ENCODE peak calls at places on chromosomes 12 and 14, in nine cellular contexts. K is GM12864; A is NCI-H1092; P is thyroid gland; Q is effector CD4-positive, alpha-beta T cell; F is Caki2; Y is GM23338; C is activated CD4-positive, alpha-beta T cell treated with anti-CD3 and anti-CD28 coated beads for 48 hours; X is activated CD8-positive, alpha-beta T cell treated with anti-CD3 and anti-CD28 coated beads for 36 hours. Z is an unnamed sample.

GRCh38 chr12:92369061-92369460 is 223.4 kb upstream of the BTG1 start:
- DNase-seq in K (no peak), A (no peak), P (no peak), Q (no peak), F (no peak), Y (no peak), C (no peak), X (no peak), Z (no peak)

GRCh38 chr14:61121293-61121897 is 140.3 kb downstream of the SLC38A6 start:
- DNase-seq in K (no peak), A (no peak), P (no peak), Q (no peak), F (no peak), Y (no peak), C (no peak), X (no peak), Z (no peak)

GRCh38 chr14:80862983-80863382 is 78.6 kb downstream of the CEP128 start:
- DNase-seq in K (no peak), A (no peak), P (no peak), Q (no peak), F (no peak), Y (no peak), C (no peak), X (no peak), Z (no peak)

GRCh38 chr14:24196071-24197061 is 1.1 kb upstream of the TM9SF1 start:
- DNase-seq in K (no peak), A (no peak), P (no peak), Q (no peak), F (peak), Y (peak), C (no peak), X (no peak), Z (no peak)

GRCh38 chr12:110100315-110100970 is 23.7 kb upstream of the IFT81 start:
- DNase-seq in K (peak), A (no peak), P (peak), Q (peak), F (peak), Y (peak), C (peak), X (peak), Z (peak)

GRCh38 chr14:42222924-42223471 is 616.3 kb downstream of the LRFN5 start:
- DNase-seq in K (peak), A (peak), P (peak), Q (no peak), F (peak), Y (peak), C (no peak), X (no peak), Z (no peak)

GRCh38 chr12:80356092-80356491 is 87.9 kb upstream of the PTPRQ start:
- DNase-seq in K (no peak), A (no peak), P (no peak), Q (no peak), F (no peak), Y (no peak), C (no peak), X (no peak), Z (no peak)

GRCh38 chr12:92144045-92144630 is 1.5 kb downstream of the BTG1 start:
- DNase-seq in K (peak), A (peak), P (peak), Q (peak), F (peak), Y (peak), C (peak), X (peak), Z (peak)

GRCh38 chr12:132517013-132517739 is 27.2 kb downstream of the FBRSL1 start:
- DNase-seq in K (no peak), A (no peak), P (no peak), Q (no peak), F (peak), Y (no peak), C (no peak), X (no peak), Z (no peak)

GRCh38 chr12:103884316-103884715 is 43.3 kb upstream of the NT5DC3 start:
- DNase-seq in K (peak), A (no peak), P (peak), Q (peak), F (no peak), Y (peak), C (peak), X (peak), Z (no peak)

GRCh38 chr12:59396519-59396918 is 199.3 kb upstream of the SLC16A7 start:
- DNase-seq in K (no peak), A (no peak), P (no peak), Q (no peak), F (peak), Y (no peak), C (no peak), X (no peak), Z (no peak)

GRCh38 chr14:42004321-42004720 is 397.6 kb downstream of the LRFN5 start:
- DNase-seq in K (no peak), A (no peak), P (no peak), Q (no peak), F (no peak), Y (no peak), C (no peak), X (no peak), Z (no peak)

GRCh38 chr14:52397844-52398243 is 83.7 kb downstream of the PTGER2 start:
- DNase-seq in K (no peak), A (no peak), P (no peak), Q (no peak), F (no peak), Y (no peak), C (no peak), X (no peak), Z (no peak)

GRCh38 chr12:46524778-46525177 is 152.2 kb upstream of the SLC38A2 start:
- DNase-seq in K (no peak), A (no peak), P (peak), Q (no peak), F (no peak), Y (peak), C (no peak), X (no peak), Z (no peak)

GRCh38 chr12:84329933-84330332 is 582.7 kb downstream of the SLC6A15 start:
- DNase-seq in K (no peak), A (no peak), P (no peak), Q (no peak), F (no peak), Y (no peak), C (no peak), X (no peak), Z (no peak)

GRCh38 chr12:130633771-130634170 is 82.3 kb downstream of the RIMBP2 start:
- DNase-seq in K (no peak), A (peak), P (peak), Q (no peak), F (no peak), Y (peak), C (no peak), X (no peak), Z (peak)

GRCh38 chr12:93453633-93454032 is 11.9 kb upstream of the UBE2N start:
- DNase-seq in K (no peak), A (no peak), P (no peak), Q (no peak), F (no peak), Y (peak), C (no peak), X (no peak), Z (no peak)

GRCh38 chr12:113198286-113198685 is 12.8 kb downstream of the RITA1 start:
- DNase-seq in K (no peak), A (no peak), P (no peak), Q (no peak), F (peak), Y (no peak), C (no peak), X (no peak), Z (no peak)

GRCh38 chr12:98465950-98466349 is 49.4 kb upstream of the TMPO start:
- DNase-seq in K (no peak), A (no peak), P (no peak), Q (no peak), F (no peak), Y (no peak), C (no peak), X (no peak), Z (no peak)

GRCh38 chr14:59294662-59294992 is 106.2 kb downstream of the DAAM1 start:
- DNase-seq in K (no peak), A (no peak), P (no peak), Q (no peak), F (no peak), Y (no peak), C (no peak), X (no peak), Z (no peak)

GRCh38 chr12:27012982-27013255 is 1.3 kb downstream of the TM7SF3 start:
- DNase-seq in K (no peak), A (no peak), P (no peak), Q (no peak), F (no peak), Y (no peak), C (no peak), X (no peak), Z (no peak)

GRCh38 chr12:94282675-94283074 is 134.3 kb downstream of the PLXNC1 start:
- DNase-seq in K (no peak), A (no peak), P (peak), Q (peak), F (no peak), Y (no peak), C (peak), X (peak), Z (no peak)

GRCh38 chr12:58349161-58349560 is 407.8 kb downstream of the ATP23 start:
- DNase-seq in K (no peak), A (no peak), P (no peak), Q (no peak), F (no peak), Y (no peak), C (no peak), X (no peak), Z (no peak)

GRCh38 chr14:61080591-61081010 is 99.6 kb downstream of the SLC38A6 start:
- DNase-seq in K (peak), A (no peak), P (no peak), Q (no peak), F (no peak), Y (peak), C (no peak), X (no peak), Z (no peak)

GRCh38 chr12:103748002-103748401 is 93.0 kb downstream of the NT5DC3 start:
- DNase-seq in K (no peak), A (no peak), P (no peak), Q (no peak), F (no peak), Y (no peak), C (no peak), X (no peak), Z (no peak)

GRCh38 chr12:76037130-76038105 is 5.8 kb upstream of the PHLDA1 start:
- DNase-seq in K (peak), A (peak), P (peak), Q (peak), F (peak), Y (peak), C (peak), X (peak), Z (no peak)

GRCh38 chr12:127145543-127145928 is 1121.4 kb upstream of the TMEM132C start:
- DNase-seq in K (no peak), A (no peak), P (no peak), Q (no peak), F (no peak), Y (no peak), C (no peak), X (no peak), Z (no peak)

GRCh38 chr14:51660720-51661119 is 9.0 kb downstream of the FRMD6 start:
- DNase-seq in K (no peak), A (no peak), P (no peak), Q (no peak), F (no peak), Y (no peak), C (no peak), X (no peak), Z (no peak)

GRCh38 chr14:48247972-48248371 is 572.6 kb upstream of the MDGA2 start:
- DNase-seq in K (no peak), A (no peak), P (no peak), Q (no peak), F (no peak), Y (no peak), C (no peak), X (no peak), Z (no peak)

GRCh38 chr12:124148481-124148880 is 146.4 kb upstream of the RFLNA start:
- DNase-seq in K (no peak), A (no peak), P (no peak), Q (no peak), F (no peak), Y (no peak), C (no peak), X (no peak), Z (no peak)

GRCh38 chr12:131855521-131856142 is 27.4 kb downstream of the MMP17 start:
- DNase-seq in K (no peak), A (no peak), P (no peak), Q (no peak), F (no peak), Y (no peak), C (no peak), X (no peak), Z (no peak)

GRCh38 chr12:112087055-112087850 is 21.3 kb downstream of the NAA25 start:
- DNase-seq in K (no peak), A (no peak), P (no peak), Q (no peak), F (no peak), Y (peak), C (no peak), X (no peak), Z (no peak)

GRCh38 chr12:10926263-10926662 is 2.8 kb upstream of the PRH2 start:
- DNase-seq in K (no peak), A (no peak), P (no peak), Q (no peak), F (no peak), Y (no peak), C (no peak), X (no peak), Z (no peak)

GRCh38 chr12:116710367-116710766 is 27.5 kb downstream of the SPRING1 start:
- DNase-seq in K (no peak), A (no peak), P (no peak), Q (no peak), F (no peak), Y (no peak), C (no peak), X (no peak), Z (no peak)

GRCh38 chr12:117101953-117102833 is 3.0 kb upstream of the TESC start:
- DNase-seq in K (no peak), A (no peak), P (no peak), Q (no peak), F (no peak), Y (no peak), C (no peak), X (no peak), Z (no peak)

GRCh38 chr12:21502164-21502496 is 541 bp downstream of the GOLT1B start:
- DNase-seq in K (peak), A (no peak), P (peak), Q (no peak), F (peak), Y (no peak), C (peak), X (peak), Z (no peak)

GRCh38 chr12:116955382-116956021 is 44.8 kb downstream of the FBXW8 start:
- DNase-seq in K (no peak), A (no peak), P (peak), Q (peak), F (peak), Y (peak), C (no peak), X (peak), Z (no peak)

Z was measured in hypothalamus.